ENCODE peak calls at places on chromosomes 16 and 17, in ten cellular contexts. E, S, G, T, B, H, A, D, K and V are unnamed samples.
A peak's percentile ranks its signal among the peaks of the same experiment; 100 is the strongest.

GRCh38 chr16:78503501-78504110 is 404.2 kb downstream of the WWOX start:
- DNase-seq in E (peak; percentile 61), S (peak; percentile 7), G (peak; percentile 54), T (peak; percentile 88), B (peak; percentile 82), H (no peak), A (peak; percentile 83), D (peak; percentile 62), K (peak; percentile 79), V (peak; percentile 33)

GRCh38 chr17:79630120-79630519 is 19.3 kb upstream of the RBFOX3 start:
- DNase-seq in E (peak; percentile 4), S (no peak), G (no peak), T (no peak), B (peak; percentile 31), H (peak; percentile 54), A (peak; percentile 9), D (peak; percentile 54), K (peak; percentile 25), V (no peak)

GRCh38 chr16:87457724-87458423 is 35.0 kb downstream of the ZCCHC14 start:
- DNase-seq in E (no peak), S (peak; percentile 97), G (no peak), T (no peak), B (no peak), H (no peak), A (no peak), D (peak; percentile 36), K (no peak), V (no peak)

GRCh38 chr17:21357281-21357680 is 18.9 kb upstream of the KCNJ12 start:
- DNase-seq in E (no peak), S (no peak), G (no peak), T (no peak), B (no peak), H (no peak), A (no peak), D (no peak), K (no peak), V (no peak)

GRCh38 chr16:27228621-27229501 is 25.5 kb downstream of the KDM8 start:
- DNase-seq in E (no peak), S (no peak), G (peak; percentile 68), T (no peak), B (no peak), H (no peak), A (peak; percentile 70), D (no peak), K (peak; percentile 64), V (peak; percentile 67)

GRCh38 chr16:87178177-87178863 is 138.9 kb downstream of the C16orf95 start:
- DNase-seq in E (no peak), S (no peak), G (no peak), T (peak; percentile 28), B (no peak), H (no peak), A (peak; percentile 50), D (no peak), K (no peak), V (no peak)

GRCh38 chr16:26721290-26721689 is 345.4 kb upstream of the C16orf82 start:
- DNase-seq in E (no peak), S (no peak), G (no peak), T (no peak), B (no peak), H (no peak), A (no peak), D (no peak), K (no peak), V (no peak)

GRCh38 chr16:20811889-20812439 is 5.6 kb downstream of the REXO5 start:
- DNase-seq in E (no peak), S (no peak), G (no peak), T (no peak), B (no peak), H (no peak), A (no peak), D (no peak), K (no peak), V (no peak)

GRCh38 chr17:46818319-46818928 is at the start of gene WNT3:
- DNase-seq in E (no peak), S (no peak), G (no peak), T (no peak), B (no peak), H (no peak), A (peak; percentile 45), D (no peak), K (no peak), V (no peak)

DNA sequence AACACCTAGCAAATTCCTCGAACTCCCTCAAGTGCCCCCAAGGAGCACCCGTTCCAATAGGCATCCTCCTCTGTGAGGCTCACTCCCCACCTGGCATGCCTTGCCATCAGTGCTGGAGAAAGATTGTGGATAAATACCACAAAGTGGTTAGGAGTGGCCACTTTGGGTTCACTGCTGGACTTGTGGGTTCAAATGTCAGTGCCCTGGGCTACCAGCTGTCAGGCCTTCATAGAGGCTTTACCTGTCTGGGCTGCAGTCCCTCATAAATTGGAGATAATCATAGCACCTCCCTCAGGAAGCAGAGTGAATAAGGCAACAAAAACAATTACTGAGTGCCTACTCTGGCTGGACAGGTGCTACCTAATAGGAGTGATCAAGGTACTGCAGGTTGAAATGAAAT is 1.5 kb upstream of the SYT17 start:
- DNase-seq in E (no peak), S (peak; percentile 29), G (no peak), T (no peak), B (no peak), H (no peak), A (no peak), D (peak; percentile 27), K (no peak), V (no peak)
- TF ChIP-seq CTCF in E (no peak), S (peak; percentile 45), G (no peak), T (no peak), B (no peak), H (no peak), A (no peak), D (no peak), K (no peak), V (no peak)

GRCh38 chr17:66540131-66540781 is 237.8 kb downstream of the PRKCA start:
- DNase-seq in E (no peak), S (no peak), G (no peak), T (peak; percentile 38), B (no peak), H (no peak), A (peak; percentile 45), D (no peak), K (peak; percentile 80), V (no peak)
- H3K4me1 ChIP-seq in E (peaks cover 55% of the 10 kb centered on the region), S (peaks cover 9% of the 10 kb centered on the region), G (peaks cover 5% of the 10 kb centered on the region), T (no peaks in the 10 kb centered on the region), B (peaks cover 47% of the 10 kb centered on the region), H (peaks cover 28% of the 10 kb centered on the region), A (peaks cover 26% of the 10 kb centered on the region), D (peaks cover 48% of the 10 kb centered on the region), K (peaks cover 62% of the 10 kb centered on the region), V (peaks cover 11% of the 10 kb centered on the region)

DNA sequence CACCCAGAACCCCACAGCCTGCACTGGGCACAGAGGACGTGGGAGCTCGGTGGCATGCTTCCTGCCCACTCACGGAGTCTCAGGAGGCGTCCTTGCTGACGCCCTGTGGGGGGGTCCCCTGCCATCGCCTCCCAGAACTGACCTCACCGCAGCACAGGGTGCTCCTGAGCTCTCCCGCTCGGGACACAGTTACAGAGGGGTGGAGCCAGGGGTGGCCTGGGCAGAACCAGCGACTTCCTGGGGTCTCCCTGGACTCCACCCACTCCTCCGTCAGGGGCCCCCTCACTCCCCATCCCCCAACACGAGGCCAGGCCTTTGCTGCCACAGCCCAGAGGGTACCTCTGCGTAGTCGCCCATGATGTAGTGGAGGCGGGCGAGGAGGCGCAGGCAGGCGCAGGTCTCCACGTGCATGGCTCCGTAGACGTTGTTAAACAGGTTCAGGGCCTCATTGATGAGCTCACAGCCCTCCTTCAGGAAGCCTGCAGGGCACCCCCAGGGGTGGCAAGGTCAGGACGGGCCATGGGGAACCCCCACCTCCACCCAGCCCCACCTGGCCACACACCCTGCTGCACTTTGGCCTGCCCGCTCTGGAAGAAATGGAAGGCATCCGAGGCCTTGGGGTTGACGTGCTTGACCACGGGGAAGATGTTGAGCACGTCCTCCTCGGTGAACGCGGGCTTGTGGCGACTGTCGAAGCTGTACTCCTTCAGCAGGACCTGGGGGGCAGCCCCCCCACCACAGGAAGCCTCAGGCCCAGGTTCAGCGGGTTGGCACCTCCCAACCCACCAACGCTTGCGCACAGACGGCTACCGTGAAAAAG is 17.8 kb downstream of the CLUH start:
- DNase-seq in E (no peak), S (no peak), G (peak; percentile 10), T (no peak), B (peak; percentile 51), H (peak; percentile 77), A (peak; percentile 13), D (no peak), K (peak; percentile 60), V (no peak)
- TF ChIP-seq POLR2A in E (no peak), S (no peak), G (no peak), T (no peak), B (no peak), H (no peak), A (no peak), D (no peak), K (no peak), V (no peak)

GRCh38 chr16:73048292-73049050 is 543 bp upstream of the ZFHX3 start:
- DNase-seq in E (peak; percentile 50), S (no peak), G (peak; percentile 47), T (no peak), B (peak; percentile 83), H (no peak), A (peak; percentile 32), D (peak; percentile 69), K (peak; percentile 87), V (no peak)
- TF ChIP-seq CTCF in E (no peak), S (no peak), G (no peak), T (peak; percentile 20), B (no peak), H (no peak), A (no peak), D (no peak), K (no peak), V (no peak)

GRCh38 chr16:67173808-67174705 is 3.7 kb downstream of the NOL3 start:
- DNase-seq in E (peak; percentile 94), S (no peak), G (peak; percentile 88), T (peak; percentile 54), B (peak; percentile 97), H (no peak), A (peak; percentile 91), D (peak; percentile 91), K (peak; percentile 96), V (peak; percentile 89)
- H3K4me1 ChIP-seq in E (peaks cover 69% of the 10 kb centered on the region), S (peaks cover 90% of the 10 kb centered on the region), G (peaks cover 60% of the 10 kb centered on the region), T (no peaks in the 10 kb centered on the region), B (peaks cover 65% of the 10 kb centered on the region), H (peaks cover 69% of the 10 kb centered on the region), A (peaks cover 38% of the 10 kb centered on the region), D (peaks cover 45% of the 10 kb centered on the region), K (peaks cover 61% of the 10 kb centered on the region), V (peaks cover 70% of the 10 kb centered on the region)

GRCh38 chr16:684067-684794 is at the start of gene JMJD8:
- DNase-seq in E (peak; percentile 98), S (peak; percentile 89), G (peak; percentile 97), T (peak; percentile 93), B (peak; percentile 98), H (no peak), A (peak; percentile 97), D (peak; percentile 97), K (peak; percentile 98), V (peak; percentile 94)
- TF ChIP-seq POLR2A in E (no peak), S (peak; percentile 93), G (peak; percentile 70), T (peak; percentile 39), B (peak; percentile 69), H (no peak), A (no peak), D (peak; percentile 88), K (no peak), V (peak; percentile 53)